ENCODE peak calls at places on chromosomes 3 and 15, in six cellular contexts. N is stimulated activated CD4-positive, alpha-beta T cell treated with anti-CD3 and anti-CD28 coated beads, Interleukin-1b, Interleukin-23, amount 100 ng/mL, for 48 hours; U is H9; D is GM13976; I is RWPE1; H is NCI-H69. K is an unnamed sample.
A peak's percentile ranks its signal among the peaks of the same experiment; 100 is the strongest.

GRCh38 chr3:52649461-52650210 is 36.1 kb downstream of the PBRM1 start:
- DNase-seq in H (no peak), D (no peak), U (no peak), I (no peak), N (no peak), K (peak; percentile 39)

GRCh38 chr3:136042608-136043221 is 77.2 kb downstream of the PPP2R3A start:
- DNase-seq in I (peak; percentile 47), N (no peak), H (peak; percentile 42), U (no peak), D (peak; percentile 55), K (peak; percentile 45)

GRCh38 chr3:160458151-160458550 is 8.6 kb upstream of the TRIM59 start:
- DNase-seq in H (no peak), D (no peak), I (no peak), U (no peak), N (no peak), K (no peak)

GRCh38 chr3:10600159-10601125 is 95.1 kb upstream of the ATP2B2 start:
- DNase-seq in H (no peak), N (no peak), D (no peak), I (no peak), U (no peak), K (no peak)

GRCh38 chr3:124361566-124361965 is 368.7 kb upstream of the UMPS start:
- DNase-seq in D (no peak), I (no peak), U (no peak), N (no peak), H (peak; percentile 33), K (no peak)

GRCh38 chr15:66702035-66702769 is at the start of gene SMAD6:
- DNase-seq in U (peak; percentile 97), N (peak; percentile 85), D (peak; percentile 68), H (peak; percentile 99), I (peak; percentile 92), K (peak; percentile 99)

GRCh38 chr3:134486577-134487041 is 752 bp downstream of the CEP63 start:
- DNase-seq in D (no peak), I (peak; percentile 21), N (no peak), U (no peak), H (peak; percentile 68), K (no peak)

GRCh38 chr3:13509816-13510192 is 29.7 kb downstream of the HDAC11 start:
- DNase-seq in I (no peak), H (no peak), U (no peak), N (no peak), D (no peak), K (no peak)

GRCh38 chr3:107962946-107963345 is 127.9 kb downstream of the CD47 start:
- DNase-seq in I (peak; percentile 78), D (no peak), N (no peak), H (peak; percentile 86), U (no peak), K (no peak)

GRCh38 chr3:147404800-147405551 is 1.4 kb downstream of the ZIC4 start:
- DNase-seq in H (no peak), N (no peak), D (no peak), I (no peak), U (no peak), K (no peak)

GRCh38 chr3:126629999-126630398 is 24.9 kb downstream of the TXNRD3 start:
- DNase-seq in D (no peak), H (no peak), I (no peak), N (no peak), U (no peak), K (no peak)

GRCh38 chr3:185442031-185442430 is 56.8 kb downstream of the TMEM41A start:
- DNase-seq in U (no peak), N (no peak), I (no peak), H (no peak), D (no peak), K (no peak)

GRCh38 chr3:106337116-106337515 is 468.3 kb upstream of the CBLB start:
- DNase-seq in U (no peak), I (no peak), N (peak; percentile 43), D (peak; percentile 18), H (no peak), K (peak; percentile 33)

GRCh38 chr3:128282392-128283196 is 129.3 kb downstream of the EEFSEC start:
- DNase-seq in H (no peak), U (peak; percentile 52), I (no peak), D (no peak), N (no peak), K (no peak)

K was measured in HS-27A.